ENCODE peak calls at places on chromosomes 4 and X, in four cellular contexts. P, S, D and G are unnamed samples.

GRCh38 chr4:149223659-149224058 is 592.0 kb downstream of the IQCM start:
- DNase-seq in D (no peak), P (no peak), S (no peak), G (no peak)

GRCh38 chr4:189364032-189364449 is 576.6 kb upstream of the FRG1 start:
- DNase-seq in P (no peak), S (no peak), D (no peak), G (no peak)

GRCh38 chr4:4574792-4575191 is 32.9 kb upstream of the STX18 start:
- DNase-seq in P (no peak), D (no peak), S (peak; percentile 65), G (no peak)

GRCh38 chrX:53071064-53071463 is 11.1 kb upstream of the TSPYL2 start:
- DNase-seq in S (no peak), P (no peak), D (no peak), G (no peak)

GRCh38 chr4:2042207-2042946 is 16.8 kb upstream of the NAT8L start:
- DNase-seq in D (peak; percentile 68), S (no peak), P (no peak), G (no peak)

GRCh38 chr4:99447079-99447478 is 11.9 kb upstream of the ADH7 start:
- DNase-seq in S (no peak), D (no peak), P (peak; percentile 11), G (no peak)

GRCh38 chr4:113467581-113467980 is 294.0 kb downstream of the CAMK2D start:
- DNase-seq in S (no peak), P (no peak), D (no peak), G (no peak)

GRCh38 chr4:140688711-140689598 is 67.2 kb downstream of the TBC1D9 start:
- DNase-seq in D (no peak), P (no peak), S (no peak), G (no peak)

GRCh38 chrX:16659326-16659725 is 9.4 kb downstream of the S100G start:
- DNase-seq in S (no peak), D (no peak), P (no peak), G (no peak)

GRCh38 chr4:173399016-173399415 is at the start of gene SCRG1:
- DNase-seq in P (no peak), S (no peak), D (no peak), G (no peak)

GRCh38 chr4:138039010-138039409 is 203.1 kb downstream of the SLC7A11 start:
- DNase-seq in P (no peak), S (no peak), D (no peak), G (no peak)

GRCh38 chr4:74545488-74545887 is 100.6 kb downstream of the AREG start:
- DNase-seq in D (no peak), S (no peak), P (no peak), G (no peak)

GRCh38 chr4:140943887-140944515 is 187.8 kb upstream of the TBC1D9 start:
- DNase-seq in P (no peak), S (no peak), D (no peak), G (no peak)

GRCh38 chr4:58776627-58777026 is 1666.4 kb upstream of the IGFBP7 start:
- DNase-seq in S (no peak), D (no peak), P (no peak), G (no peak)

GRCh38 chrX:30863969-30864368 is 25.1 kb downstream of the TAB3 start:
- DNase-seq in S (no peak), D (no peak), P (no peak), G (no peak)

GRCh38 chr4:133865606-133866327 is 335.8 kb downstream of the PABPC4L start:
- DNase-seq in D (no peak), P (no peak), S (no peak), G (no peak)

GRCh38 chrX:37785569-37785968 is 5.7 kb downstream of the CYBB start:
- DNase-seq in P (no peak), D (no peak), S (no peak), G (no peak)

GRCh38 chr4:112946127-112946526 is 103.3 kb upstream of the ANK2 start:
- DNase-seq in S (no peak), D (no peak), P (no peak), G (no peak)

GRCh38 chrX:33205321-33205720 is 6.0 kb downstream of the DMD start:
- DNase-seq in D (no peak), S (no peak), P (no peak), G (no peak)

GRCh38 chrX:131841496-131842410 is 181.3 kb upstream of the STK26 start:
- DNase-seq in S (peak; percentile 51), P (no peak), D (peak; percentile 69), G (peak; percentile 2)

GRCh38 chrX:40749874-40750273 is 14.5 kb upstream of the MED14 start:
- DNase-seq in P (peak; percentile 60), S (no peak), D (no peak), G (no peak)

GRCh38 chr4:113637363-113637762 is 124.2 kb downstream of the CAMK2D start:
- DNase-seq in S (no peak), P (no peak), D (no peak), G (no peak)